ENCODE peak calls at places on chromosome 15, in five cellular contexts. G is posterior cingulate gyrus; I is naive thymus-derived CD8-positive, alpha-beta T cell; C is amygdala; S is stimulated activated CD4-positive, alpha-beta T cell treated with anti-CD3 and anti-CD28 coated beads, Interleukin-1b, Interleukin-23, amount 100 ng/mL, for 24 hours. M is an unnamed sample.

GRCh38 chr15:44370830-44371229 is 56.6 kb upstream of the CTDSPL2 start:
- DNase-seq in I (no peak), G (no peak), C (no peak), S (no peak), M (no peak)

GRCh38 chr15:36347272-36347864 is 232.1 kb upstream of the CDIN1 start:
- DNase-seq in S (no peak), C (no peak), I (no peak), G (no peak), M (no peak)

GRCh38 chr15:33242165-33242564 is 47.7 kb upstream of the FMN1 start:
- DNase-seq in S (peak), I (no peak), G (no peak), C (no peak), M (peak)

GRCh38 chr15:59247364-59247763 is 40.7 kb downstream of the LDHAL6B start:
- DNase-seq in S (peak), C (peak), I (peak), G (no peak), M (no peak)

GRCh38 chr15:92326236-92326635 is 67.4 kb upstream of the ST8SIA2 start:
- DNase-seq in G (no peak), C (no peak), I (no peak), S (no peak), M (no peak)

GRCh38 chr15:52652984-52653383 is 26.2 kb downstream of the ATOSA start:
- DNase-seq in G (no peak), I (no peak), C (no peak), S (no peak), M (no peak)

GRCh38 chr15:65730560-65731172 is 61.4 kb downstream of the DENND4A start:
- DNase-seq in G (no peak), I (no peak), C (no peak), S (no peak), M (no peak)

GRCh38 chr15:96428742-96429141 is 98.2 kb downstream of the NR2F2 start:
- DNase-seq in C (no peak), G (no peak), S (no peak), I (no peak), M (no peak)

GRCh38 chr15:101499863-101500713 is 10.6 kb upstream of the PCSK6 start:
- DNase-seq in C (peak), G (no peak), I (no peak), S (no peak), M (no peak)

GRCh38 chr15:82810863-82811421 is 1.5 kb downstream of the WHAMM start:
- DNase-seq in S (no peak), I (peak), C (no peak), G (no peak), M (no peak)

GRCh38 chr15:64110945-64111678 is 15.3 kb downstream of the SNX1 start:
- DNase-seq in I (no peak), G (no peak), S (no peak), C (no peak), M (no peak)

GRCh38 chr15:63462053-63462452 is 42.3 kb upstream of the USP3 start:
- DNase-seq in S (no peak), G (no peak), I (no peak), C (no peak), M (no peak)

GRCh38 chr15:25796395-25796794 is 66.7 kb downstream of the ATP10A start:
- DNase-seq in I (no peak), S (no peak), G (no peak), C (no peak), M (no peak)

GRCh38 chr15:101045835-101046691 is 126.9 kb downstream of the LRRK1 start:
- DNase-seq in C (no peak), I (no peak), S (no peak), G (no peak), M (no peak)

GRCh38 chr15:52615302-52615701 is 46.5 kb upstream of the ARPP19 start:
- DNase-seq in S (no peak), C (no peak), G (no peak), I (no peak), M (no peak)

GRCh38 chr15:59516655-59517461 is 78.9 kb downstream of the FAM81A start:
- DNase-seq in I (no peak), G (no peak), S (no peak), C (no peak), M (no peak)

GRCh38 chr15:98803228-98804056 is 155.1 kb downstream of the IGF1R start:
- DNase-seq in I (no peak), G (no peak), C (no peak), S (no peak), M (peak)

GRCh38 chr15:25481208-25481862 is 42.5 kb upstream of the UBE3A start:
- DNase-seq in S (no peak), C (peak), I (no peak), G (peak), M (no peak)

M was measured in keratinocyte.